ENCODE peak calls at places on chromosomes 4 and X, in five cellular contexts. Q is EL; O is tibial artery; F is brain microvascular endothelial cell; D is stimulated activated CD4-positive, alpha-beta T cell treated with anti-CD3 and anti-CD28 coated beads, Interleukin-4, amount 100 ng/mL, for 1 hour. Z is an unnamed sample.

GRCh38 chr4:172750910-172751309 is 417.7 kb upstream of the GALNT7 start:
- DNase-seq in Q (no peak), O (no peak), F (no peak), D (no peak), Z (no peak)

GRCh38 chr4:89619230-89619962 is 217.6 kb downstream of the SNCA start:
- DNase-seq in Q (no peak), O (no peak), F (no peak), D (no peak), Z (no peak)

GRCh38 chrX:12685541-12685940 is 105.7 kb upstream of the PRPS2 start:
- DNase-seq in Q (peak; percentile 19), O (no peak), F (no peak), D (no peak), Z (no peak)

GRCh38 chr4:40924096-40924792 is 174.5 kb downstream of the NSUN7 start:
- DNase-seq in Q (peak; percentile 65), O (peak; percentile 51), F (peak; percentile 57), D (peak; percentile 82), Z (peak; percentile 28)

GRCh38 chr4:13445841-13446790 is 38.0 kb downstream of the RAB28 start:
- DNase-seq in Q (no peak), O (no peak), F (no peak), D (no peak), Z (no peak)

GRCh38 chr4:120843840-120844527 is 78.5 kb downstream of the PRDM5 start:
- DNase-seq in Q (no peak), O (no peak), F (no peak), D (no peak), Z (no peak)

GRCh38 chrX:38126179-38126578 is 94.5 kb downstream of the SRPX start:
- DNase-seq in Q (no peak), O (no peak), F (no peak), D (no peak), Z (no peak)

GRCh38 chr4:87882321-87882720 is 49.6 kb downstream of the MEPE start:
- DNase-seq in Q (no peak), O (no peak), F (peak; percentile 32), D (no peak), Z (no peak)

GRCh38 chr4:13534344-13535063 is 9.8 kb downstream of the NKX3-2 start:
- DNase-seq in Q (no peak), O (no peak), F (no peak), D (no peak), Z (no peak)

GRCh38 chrX:15761564-15762191 is 23.6 kb downstream of the CA5B start:
- DNase-seq in Q (peak; percentile 31), O (no peak), F (peak; percentile 38), D (no peak), Z (peak; percentile 11)

GRCh38 chr4:2059726-2060577 is 825 bp downstream of the NAT8L start:
- DNase-seq in Q (peak; percentile 35), O (no peak), F (no peak), D (no peak), Z (no peak)

GRCh38 chr4:93139118-93139517 is 689.4 kb upstream of the ATOH1 start:
- DNase-seq in Q (no peak), O (no peak), F (no peak), D (no peak), Z (no peak)

GRCh38 chr4:157185363-157185762 is 35.2 kb upstream of the GRIA2 start:
- DNase-seq in Q (no peak), O (no peak), F (no peak), D (no peak), Z (no peak)

GRCh38 chrX:33336783-33337182 is 125.4 kb upstream of the DMD start:
- DNase-seq in Q (no peak), O (peak; percentile 19), F (peak; percentile 11), D (no peak), Z (no peak)

GRCh38 chrX:47991263-47992092 is 12.3 kb downstream of the ZNF182 start:
- DNase-seq in Q (peak; percentile 60), O (no peak), F (peak; percentile 25), D (no peak), Z (no peak)

GRCh38 chr4:85595796-85596559 is 121.0 kb downstream of the ARHGAP24 start:
- DNase-seq in Q (no peak), O (no peak), F (no peak), D (no peak), Z (no peak)

GRCh38 chr4:1058997-1059665 is 47.7 kb downstream of the FGFRL1 start:
- DNase-seq in Q (no peak), O (no peak), F (no peak), D (no peak), Z (no peak)

GRCh38 chr4:121462660-121463261 is 81.9 kb upstream of the QRFPR start:
- DNase-seq in Q (peak; percentile 60), O (no peak), F (peak; percentile 60), D (peak; percentile 7), Z (no peak)

GRCh38 chr4:132642196-132642817 is 506.8 kb upstream of the PCDH10 start:
- DNase-seq in Q (peak; percentile 15), O (no peak), F (peak; percentile 22), D (no peak), Z (no peak)

GRCh38 chrX:136162827-136163427 is 15.6 kb downstream of the FHL1 start:
- DNase-seq in Q (peak; percentile 60), O (no peak), F (peak; percentile 38), D (peak; percentile 45), Z (no peak)

GRCh38 chr4:183838987-183839712 is 66.0 kb upstream of the STOX2 start:
- DNase-seq in Q (peak; percentile 6), O (no peak), F (peak; percentile 5), D (no peak), Z (no peak)

GRCh38 chr4:68873218-68873502 is 57.4 kb downstream of the UGT2B10 start:
- DNase-seq in Q (no peak), O (no peak), F (no peak), D (no peak), Z (no peak)

GRCh38 chrX:119376312-119376711 is 22.8 kb upstream of the SLC25A43 start:
- DNase-seq in Q (no peak), O (no peak), F (no peak), D (no peak), Z (no peak)

GRCh38 chrX:19840899-19841648 is 46.3 kb downstream of the SH3KBP1 start:
- DNase-seq in Q (no peak), O (no peak), F (no peak), D (no peak), Z (no peak)

GRCh38 chrX:91434351-91435168 is at the start of gene PABPC5:
- DNase-seq in Q (no peak), O (peak; percentile 72), F (peak; percentile 44), D (no peak), Z (peak; percentile 63)

GRCh38 chrX:47138171-47138570 is 6.3 kb downstream of the NDUFB11 start:
- DNase-seq in Q (no peak), O (no peak), F (no peak), D (no peak), Z (no peak)

GRCh38 chr4:80918004-80918403 is 112.5 kb upstream of the BMP3 start:
- DNase-seq in Q (no peak), O (no peak), F (no peak), D (no peak), Z (no peak)